ENCODE peak calls at places on chromosomes 5 and 9, in six cellular contexts. A is NCI-H1417; G is T-cell; D is activated CD8-positive, alpha-beta memory T cell treated with anti-CD3 and anti-CD28 coated beads for 1 hour; B is NCI-H69; Q is fibroblast of lung. I is an unnamed sample.

GRCh38 chr9:88781500-88782391 is 209.5 kb upstream of the S1PR3 start:
- DNase-seq in G (no peak), B (no peak), Q (peak; percentile 77), A (no peak), D (no peak), I (no peak)

GRCh38 chr9:112029921-112030444 is 133.4 kb downstream of the UGCG start:
- DNase-seq in G (no peak), B (no peak), Q (peak; percentile 80), A (no peak), D (no peak), I (no peak)

GRCh38 chr9:130292104-130292503 is 26.5 kb downstream of the HMCN2 start:
- DNase-seq in G (no peak), Q (no peak), D (no peak), A (no peak), B (no peak), I (no peak)

GRCh38 chr5:1511037-1511436 is 12.7 kb downstream of the LPCAT1 start:
- DNase-seq in Q (no peak), D (no peak), A (no peak), B (no peak), G (no peak), I (no peak)

GRCh38 chr5:135996611-135997010 is 32.2 kb upstream of the TGFBI start:
- DNase-seq in B (no peak), A (no peak), G (no peak), Q (peak; percentile 87), D (no peak), I (no peak)

GRCh38 chr5:140339636-140340035 is 6.8 kb downstream of the HBEGF start:
- DNase-seq in Q (no peak), B (no peak), A (no peak), D (no peak), G (no peak), I (no peak)

GRCh38 chr9:119216891-119217290 is 152.3 kb downstream of the BRINP1 start:
- DNase-seq in Q (peak; percentile 17), G (no peak), A (no peak), B (no peak), D (no peak), I (no peak)

GRCh38 chr5:32129074-32129598 is 45.0 kb downstream of the GOLPH3 start:
- DNase-seq in G (no peak), A (no peak), B (no peak), Q (no peak), D (no peak), I (no peak)

GRCh38 chr5:74403771-74404170 is 236.8 kb downstream of the ENC1 start:
- DNase-seq in Q (no peak), D (no peak), G (no peak), B (no peak), A (no peak), I (no peak)

GRCh38 chr9:5958273-5958672 is 57.2 kb downstream of the RANBP6 start:
- DNase-seq in B (no peak), A (no peak), D (no peak), Q (no peak), G (no peak), I (no peak)

GRCh38 chr5:39274388-39275085 is 55.2 kb upstream of the FYB1 start:
- DNase-seq in D (no peak), Q (no peak), B (no peak), G (no peak), A (no peak), I (no peak)

GRCh38 chr5:81601912-81602311 is 149.0 kb downstream of the SSBP2 start:
- DNase-seq in A (no peak), B (no peak), G (no peak), D (no peak), Q (peak; percentile 9), I (no peak)

GRCh38 chr5:17169507-17169906 is 47.9 kb upstream of the BASP1 start:
- DNase-seq in G (no peak), D (no peak), Q (peak; percentile 83), B (no peak), A (no peak), I (no peak)

GRCh38 chr5:95794070-95794516 is 28.4 kb downstream of the GLRX start:
- DNase-seq in Q (peak; percentile 64), G (no peak), D (no peak), B (no peak), A (no peak), I (no peak)

GRCh38 chr9:126719677-126720435 is 85.0 kb upstream of the ZBTB43 start:
- DNase-seq in D (peak; percentile 77), B (peak; percentile 81), G (peak; percentile 83), A (peak; percentile 22), Q (peak; percentile 73), I (peak; percentile 48)

GRCh38 chr9:27499481-27499880 is 24.6 kb upstream of the IFNK start:
- DNase-seq in D (no peak), B (peak; percentile 10), Q (peak; percentile 42), G (no peak), A (no peak), I (no peak)

GRCh38 chr5:121199238-121199999 is 652.3 kb upstream of the FTMT start:
- DNase-seq in G (no peak), D (no peak), A (no peak), B (no peak), Q (peak; percentile 58), I (no peak)

GRCh38 chr5:83654427-83654994 is 66.1 kb downstream of the HAPLN1 start:
- DNase-seq in A (no peak), D (no peak), Q (peak; percentile 16), B (peak; percentile 73), G (no peak), I (no peak)

GRCh38 chr5:175344331-175345200 is 99.4 kb downstream of the DRD1 start:
- DNase-seq in D (no peak), A (no peak), Q (peak; percentile 89), G (no peak), B (no peak), I (no peak)

GRCh38 chr5:133458435-133458834 is 153.9 kb downstream of the FSTL4 start:
- DNase-seq in B (no peak), G (no peak), A (no peak), D (no peak), Q (no peak), I (no peak)

GRCh38 chr5:134432174-134432573 is 20.5 kb upstream of the CDKN2AIPNL start:
- DNase-seq in A (no peak), D (no peak), B (no peak), Q (no peak), G (no peak), I (no peak)

GRCh38 chr5:129963359-129963758 is 59.1 kb downstream of the CHSY3 start:
- DNase-seq in A (no peak), G (no peak), D (no peak), Q (peak; percentile 95), B (no peak), I (no peak)

GRCh38 chr9:116075191-116075590 is 78.4 kb upstream of the PAPPA start:
- DNase-seq in A (no peak), Q (peak; percentile 92), G (no peak), B (no peak), D (no peak), I (no peak)

GRCh38 chr9:77981332-77981731 is 50.3 kb downstream of the GNAQ start:
- DNase-seq in A (no peak), B (peak; percentile 78), G (no peak), Q (peak; percentile 65), D (no peak), I (no peak)

GRCh38 chr5:135157421-135158314 is 123.6 kb upstream of the PITX1 start:
- DNase-seq in A (no peak), B (no peak), Q (no peak), G (no peak), D (no peak), I (no peak)

GRCh38 chr9:88234114-88234513 is 95.8 kb upstream of the SPATA31C2 start:
- DNase-seq in Q (no peak), G (no peak), D (no peak), B (no peak), A (no peak), I (no peak)

GRCh38 chr5:151903243-151903653 is 21.4 kb downstream of the GLRA1 start:
- DNase-seq in G (no peak), Q (no peak), A (peak; percentile 44), B (peak; percentile 15), D (no peak), I (no peak)

GRCh38 chr5:116575635-116576042 is 1.0 kb upstream of the SEMA6A start:
- DNase-seq in B (no peak), A (no peak), Q (no peak), D (no peak), G (no peak), I (no peak)

GRCh38 chr9:125829743-125830142 is 82.6 kb downstream of the PBX3 start:
- DNase-seq in A (peak; percentile 4), G (peak; percentile 56), Q (peak; percentile 19), D (peak; percentile 19), B (peak; percentile 30), I (no peak)

GRCh38 chr5:98940586-98940985 is 11.8 kb upstream of the CHD1 start:
- DNase-seq in Q (peak; percentile 71), A (no peak), B (no peak), D (no peak), G (no peak), I (no peak)

GRCh38 chr9:9605681-9606080 is 1007.1 kb downstream of the PTPRD start:
- DNase-seq in G (no peak), D (no peak), Q (no peak), A (no peak), B (no peak), I (no peak)

GRCh38 chr5:78746990-78747389 is 98.4 kb upstream of the LHFPL2 start:
- DNase-seq in G (no peak), Q (no peak), B (peak; percentile 63), A (no peak), D (no peak), I (no peak)

GRCh38 chr9:129258124-129258822 is 80.2 kb upstream of the IER5L start:
- DNase-seq in D (peak; percentile 82), Q (peak; percentile 87), G (peak; percentile 79), B (peak; percentile 97), A (peak; percentile 64), I (no peak)

GRCh38 chr5:36206913-36207312 is 34.8 kb downstream of the NADK2 start:
- DNase-seq in B (no peak), G (no peak), D (no peak), Q (peak; percentile 20), A (no peak), I (no peak)

GRCh38 chr9:78677326-78677725 is 380.4 kb downstream of the PSAT1 start:
- DNase-seq in D (no peak), A (no peak), Q (peak; percentile 86), G (no peak), B (no peak), I (no peak)

I was measured in NCI-H1436 treated with DMSO at 0.1 percent for 48 hours.